ENCODE peak calls at places on chromosomes 16 and 17, in four cellular contexts. One of them, this sample, is unnamed.

GRCh38 chr16:81500833-81501521 is 56.4 kb downstream of the CMIP start:
- DNase-seq in colonic mucosa: no peak
- DNase-seq in CD8-positive, alpha-beta T cell: no peak
- DNase-seq in IMR-90: peak; percentile 81
- DNase-seq in this sample: no peak

GRCh38 chr17:1137465-1137894 is 42.3 kb downstream of the ABR start:
- DNase-seq in colonic mucosa: peak; percentile 80
- DNase-seq in CD8-positive, alpha-beta T cell: no peak
- DNase-seq in IMR-90: no peak
- DNase-seq in this sample: no peak

GRCh38 chr17:80005360-80006338 is 30.0 kb downstream of the TBC1D16 start:
- DNase-seq in colonic mucosa: peak; percentile 53
- DNase-seq in CD8-positive, alpha-beta T cell: peak; percentile 39
- DNase-seq in IMR-90: peak; percentile 31
- DNase-seq in this sample: no peak

GRCh38 chr16:90020838-90021382 is 1.7 kb upstream of the DBNDD1 start:
- DNase-seq in colonic mucosa: no peak
- DNase-seq in CD8-positive, alpha-beta T cell: no peak
- DNase-seq in IMR-90: peak; percentile 76
- DNase-seq in this sample: no peak

GRCh38 chr16:88439016-88439415 is 14.1 kb upstream of the ZFPM1 start:
- DNase-seq in colonic mucosa: no peak
- DNase-seq in CD8-positive, alpha-beta T cell: no peak
- DNase-seq in IMR-90: no peak
- DNase-seq in this sample: no peak

GRCh38 chr17:42312285-42313130 is 24.2 kb downstream of the STAT5A start:
- DNase-seq in colonic mucosa: peak; percentile 79
- DNase-seq in CD8-positive, alpha-beta T cell: peak; percentile 45
- DNase-seq in IMR-90: peak; percentile 81
- DNase-seq in this sample: peak; percentile 88

GRCh38 chr16:11260596-11260966 is 4.6 kb upstream of the SOCS1 start:
- DNase-seq in colonic mucosa: no peak
- DNase-seq in CD8-positive, alpha-beta T cell: no peak
- DNase-seq in IMR-90: no peak
- DNase-seq in this sample: no peak

GRCh38 chr17:67218385-67218950 is 26.5 kb downstream of the HELZ start:
- DNase-seq in colonic mucosa: no peak
- DNase-seq in CD8-positive, alpha-beta T cell: no peak
- DNase-seq in IMR-90: peak; percentile 78
- DNase-seq in this sample: no peak

GRCh38 chr17:32793841-32794240 is 83.1 kb downstream of the MYO1D start:
- DNase-seq in colonic mucosa: no peak
- DNase-seq in CD8-positive, alpha-beta T cell: no peak
- DNase-seq in IMR-90: no peak
- DNase-seq in this sample: no peak

GRCh38 chr17:57463103-57463885 is 207.0 kb downstream of the MSI2 start:
- DNase-seq in colonic mucosa: no peak
- DNase-seq in CD8-positive, alpha-beta T cell: no peak
- DNase-seq in IMR-90: peak; percentile 95
- DNase-seq in this sample: no peak

GRCh38 chr16:57175896-57176295 is 9.9 kb downstream of the PSME3IP1 start:
- DNase-seq in colonic mucosa: no peak
- DNase-seq in CD8-positive, alpha-beta T cell: no peak
- DNase-seq in IMR-90: no peak
- DNase-seq in this sample: no peak

GRCh38 chr17:38912221-38912813 is 13.1 kb upstream of the LASP1NB start:
- DNase-seq in colonic mucosa: no peak
- DNase-seq in CD8-positive, alpha-beta T cell: no peak
- DNase-seq in IMR-90: no peak
- DNase-seq in this sample: peak; percentile 44

GRCh38 chr17:79046501-79047280 is 22.7 kb downstream of the C1QTNF1 start:
- DNase-seq in colonic mucosa: no peak
- DNase-seq in CD8-positive, alpha-beta T cell: no peak
- DNase-seq in IMR-90: no peak
- DNase-seq in this sample: no peak

GRCh38 chr16:60932600-60932999 is 1103.6 kb downstream of the CDH8 start:
- DNase-seq in colonic mucosa: no peak
- DNase-seq in CD8-positive, alpha-beta T cell: no peak
- DNase-seq in IMR-90: no peak
- DNase-seq in this sample: no peak

GRCh38 chr16:29678691-29679267 is at the start of gene QPRT:
- DNase-seq in colonic mucosa: peak; percentile 81
- DNase-seq in CD8-positive, alpha-beta T cell: no peak
- DNase-seq in IMR-90: peak; percentile 22
- DNase-seq in this sample: no peak

GRCh38 chr16:709651-710499 is 4.3 kb upstream of the FBXL16 start:
- DNase-seq in colonic mucosa: no peak
- DNase-seq in CD8-positive, alpha-beta T cell: no peak
- DNase-seq in IMR-90: peak; percentile 88
- DNase-seq in this sample: no peak

GRCh38 chr17:9101356-9101755 is 80.0 kb downstream of the NTN1 start:
- DNase-seq in colonic mucosa: no peak
- DNase-seq in CD8-positive, alpha-beta T cell: no peak
- DNase-seq in IMR-90: no peak
- DNase-seq in this sample: no peak

GRCh38 chr17:61481421-61481820 is 29.2 kb downstream of the TBX4 start:
- DNase-seq in colonic mucosa: no peak
- DNase-seq in CD8-positive, alpha-beta T cell: no peak
- DNase-seq in IMR-90: no peak
- DNase-seq in this sample: peak; percentile 31

GRCh38 chr17:5793899-5794298 is 209.6 kb upstream of the NLRP1 start:
- DNase-seq in colonic mucosa: no peak
- DNase-seq in CD8-positive, alpha-beta T cell: no peak
- DNase-seq in IMR-90: no peak
- DNase-seq in this sample: no peak

GRCh38 chr16:66365588-66365987 is 903 bp upstream of the CDH5 start:
- DNase-seq in colonic mucosa: peak; percentile 35
- DNase-seq in CD8-positive, alpha-beta T cell: no peak
- DNase-seq in IMR-90: peak; percentile 20
- DNase-seq in this sample: no peak

GRCh38 chr17:38761612-38762011 is 9.1 kb downstream of the PSMB3 start:
- DNase-seq in colonic mucosa: peak; percentile 22
- DNase-seq in CD8-positive, alpha-beta T cell: no peak
- DNase-seq in IMR-90: peak; percentile 32
- DNase-seq in this sample: no peak

GRCh38 chr16:51276335-51276734 is 125.3 kb upstream of the SALL1 start:
- DNase-seq in colonic mucosa: no peak
- DNase-seq in CD8-positive, alpha-beta T cell: no peak
- DNase-seq in IMR-90: no peak
- DNase-seq in this sample: no peak

GRCh38 chr17:63001689-63002394 is 35.8 kb downstream of the TANC2 start:
- DNase-seq in colonic mucosa: no peak
- DNase-seq in CD8-positive, alpha-beta T cell: no peak
- DNase-seq in IMR-90: no peak
- DNase-seq in this sample: no peak

GRCh38 chr17:6551909-6552768 is 4.2 kb downstream of the PITPNM3 start:
- DNase-seq in colonic mucosa: peak; percentile 90
- DNase-seq in CD8-positive, alpha-beta T cell: no peak
- DNase-seq in IMR-90: no peak
- DNase-seq in this sample: peak; percentile 87

GRCh38 chr17:12631076-12631475 is 34.6 kb upstream of the MYOCD start:
- DNase-seq in colonic mucosa: no peak
- DNase-seq in CD8-positive, alpha-beta T cell: no peak
- DNase-seq in IMR-90: peak; percentile 43
- DNase-seq in this sample: no peak

GRCh38 chr16:10168258-10168657 is 14.0 kb downstream of the GRIN2A start:
- DNase-seq in colonic mucosa: no peak
- DNase-seq in CD8-positive, alpha-beta T cell: no peak
- DNase-seq in IMR-90: no peak
- DNase-seq in this sample: no peak

GRCh38 chr17:4490109-4490591 is 8.5 kb upstream of the SPNS2 start:
- DNase-seq in colonic mucosa: no peak
- DNase-seq in CD8-positive, alpha-beta T cell: no peak
- DNase-seq in IMR-90: no peak
- DNase-seq in this sample: no peak
- H3K4me1 ChIP-seq in colonic mucosa: no peaks in the 10 kb centered on the region
- H3K4me1 ChIP-seq in CD8-positive, alpha-beta T cell: peaks cover 22% of the 10 kb centered on the region
- H3K4me1 ChIP-seq in IMR-90: no peaks in the 10 kb centered on the region
- H3K4me1 ChIP-seq in this sample: peaks cover 20% of the 10 kb centered on the region

DNA sequence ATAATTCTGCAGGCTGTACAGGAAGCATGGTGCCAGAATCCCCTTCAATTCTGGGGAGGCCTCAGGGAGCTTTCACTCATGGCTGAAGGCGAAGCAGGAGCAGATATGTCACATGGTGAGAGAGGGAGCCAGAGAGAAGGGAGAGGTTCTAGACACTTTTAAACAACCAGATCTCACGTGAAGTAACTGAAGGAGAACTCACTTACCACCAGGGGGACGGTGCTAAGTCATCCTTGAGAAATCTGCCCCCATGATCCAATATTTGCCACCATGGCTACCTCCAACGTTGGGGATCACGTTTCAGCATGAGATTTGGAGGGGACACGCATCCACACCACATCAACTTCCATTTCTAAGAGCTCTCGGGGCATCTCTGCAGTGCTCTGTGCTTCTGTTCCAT is 37.4 kb upstream of the GNA13 start:
- DNase-seq in colonic mucosa: no peak
- DNase-seq in CD8-positive, alpha-beta T cell: no peak
- DNase-seq in IMR-90: no peak
- DNase-seq in this sample: no peak
- TF ChIP-seq CTCF in colonic mucosa: no peak
- TF ChIP-seq CTCF in CD8-positive, alpha-beta T cell: no peak
- TF ChIP-seq CTCF in IMR-90: peak; percentile 22
- TF ChIP-seq CTCF in this sample: no peak

GRCh38 chr17:28042721-28043291 is 329 bp downstream of the NLK start:
- DNase-seq in colonic mucosa: no peak
- DNase-seq in CD8-positive, alpha-beta T cell: no peak
- DNase-seq in IMR-90: no peak
- DNase-seq in this sample: no peak
- H3K4me1 ChIP-seq in colonic mucosa: peaks cover 4% of the 10 kb centered on the region
- H3K4me1 ChIP-seq in CD8-positive, alpha-beta T cell: peaks cover 33% of the 10 kb centered on the region
- H3K4me1 ChIP-seq in IMR-90: peaks cover 10% of the 10 kb centered on the region
- H3K4me1 ChIP-seq in this sample: peaks cover 35% of the 10 kb centered on the region

GRCh38 chr17:35295686-35296085 is 52.8 kb downstream of the SLFN5 start:
- DNase-seq in colonic mucosa: no peak
- DNase-seq in CD8-positive, alpha-beta T cell: no peak
- DNase-seq in IMR-90: no peak
- DNase-seq in this sample: no peak

GRCh38 chr17:35293151-35293837 is 50.4 kb downstream of the SLFN5 start:
- DNase-seq in colonic mucosa: no peak
- DNase-seq in CD8-positive, alpha-beta T cell: no peak
- DNase-seq in IMR-90: no peak
- DNase-seq in this sample: no peak

GRCh38 chr17:35289222-35289621 is 46.4 kb downstream of the SLFN5 start:
- DNase-seq in colonic mucosa: no peak
- DNase-seq in CD8-positive, alpha-beta T cell: no peak
- DNase-seq in IMR-90: no peak
- DNase-seq in this sample: no peak

GRCh38 chr17:35294756-35295155 is 51.9 kb downstream of the SLFN5 start:
- DNase-seq in colonic mucosa: no peak
- DNase-seq in CD8-positive, alpha-beta T cell: no peak
- DNase-seq in IMR-90: no peak
- DNase-seq in this sample: no peak

GRCh38 chr17:35291802-35292201 is 48.9 kb downstream of the SLFN5 start:
- DNase-seq in colonic mucosa: no peak
- DNase-seq in CD8-positive, alpha-beta T cell: no peak
- DNase-seq in IMR-90: peak; percentile 8
- DNase-seq in this sample: no peak
- TF ChIP-seq CTCF in colonic mucosa: no peak
- TF ChIP-seq CTCF in CD8-positive, alpha-beta T cell: no peak
- TF ChIP-seq CTCF in IMR-90: no peak
- TF ChIP-seq CTCF in this sample: no peak

GRCh38 chr16:48409839-48410610 is 24.8 kb upstream of the SIAH1 start:
- DNase-seq in colonic mucosa: peak; percentile 72
- DNase-seq in CD8-positive, alpha-beta T cell: no peak
- DNase-seq in IMR-90: peak; percentile 96
- DNase-seq in this sample: peak; percentile 49
- H3K4me1 ChIP-seq in colonic mucosa: no peaks in the 10 kb centered on the region
- H3K4me1 ChIP-seq in CD8-positive, alpha-beta T cell: no peaks in the 10 kb centered on the region
- H3K4me1 ChIP-seq in IMR-90: peaks cover 14% of the 10 kb centered on the region
- H3K4me1 ChIP-seq in this sample: peaks cover 8% of the 10 kb centered on the region

DNA sequence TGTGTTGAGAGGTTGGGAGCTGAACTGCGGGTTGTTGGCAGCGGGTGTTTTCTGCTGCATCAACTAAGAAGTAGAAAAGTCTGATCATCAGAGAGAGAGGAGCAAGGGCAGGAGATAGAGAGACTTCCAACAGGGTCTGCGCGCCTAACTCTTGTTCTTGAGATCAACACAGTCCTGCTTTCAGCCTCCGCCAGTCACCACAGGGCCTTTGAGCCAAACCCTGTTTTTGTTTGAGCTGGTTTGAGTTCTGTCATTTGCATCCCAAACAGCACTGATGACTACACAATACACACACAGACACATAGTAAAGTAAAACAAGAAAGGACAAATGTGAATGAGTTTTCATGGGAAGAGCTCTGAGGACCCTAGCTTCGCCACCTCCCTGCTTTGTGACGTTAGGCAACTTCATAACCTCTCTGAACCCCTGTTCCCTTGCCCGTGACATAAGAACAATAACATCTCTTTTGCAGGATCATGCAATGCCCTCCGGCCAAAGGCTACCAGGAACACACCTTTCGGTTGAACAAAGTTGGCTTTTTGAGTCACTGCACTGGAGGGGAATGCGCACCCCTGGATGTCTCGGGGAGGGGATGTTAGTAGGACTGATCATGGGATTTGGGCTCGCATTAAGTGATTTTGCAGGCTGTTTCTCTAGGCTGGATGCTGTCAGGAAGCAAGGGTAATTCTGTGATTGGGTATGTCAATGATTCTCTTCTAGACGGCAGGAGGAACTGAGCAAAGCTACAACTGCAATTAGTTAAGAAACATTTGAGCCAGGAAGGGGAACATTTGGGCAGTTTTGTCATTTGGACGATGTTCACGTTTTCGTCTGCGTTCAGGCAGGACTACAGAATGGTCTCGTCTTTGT is 92.3 kb downstream of the C16orf78 start:
- DNase-seq in colonic mucosa: peak; percentile 8
- DNase-seq in CD8-positive, alpha-beta T cell: no peak
- DNase-seq in IMR-90: no peak
- DNase-seq in this sample: no peak
- TF ChIP-seq CTCF in colonic mucosa: no peak
- TF ChIP-seq CTCF in CD8-positive, alpha-beta T cell: no peak
- TF ChIP-seq CTCF in IMR-90: no peak
- TF ChIP-seq CTCF in this sample: no peak

This sample was measured in lower lobe of right lung.